ENCODE peak calls at places on chromosomes 4 and X, in five cellular contexts. C, O, M, V and G are unnamed samples.

GRCh38 chr4:6762244-6762615 is 20.3 kb upstream of the KIAA0232 start:
- DNase-seq in C (no peak), O (no peak), M (no peak), V (no peak), G (no peak)

GRCh38 chrX:154019061-154019621 is 561 bp downstream of the IRAK1 start:
- DNase-seq in C (no peak), O (no peak), M (peak), V (no peak), G (no peak)

GRCh38 chrX:107205770-107206696 is at the start of the genes DNAAF6 and NUP62CL:
- DNase-seq in C (peak), O (peak), M (peak), V (peak), G (peak)

GRCh38 chrX:44906041-44906440 is 33.1 kb downstream of the KDM6A start:
- DNase-seq in C (no peak), O (no peak), M (no peak), V (no peak), G (no peak)

GRCh38 chr4:183596056-183596757 is 62.8 kb downstream of the RWDD4 start:
- DNase-seq in C (no peak), O (no peak), M (no peak), V (no peak), G (peak)

GRCh38 chrX:124362761-124363160 is 16.4 kb downstream of the SH2D1A start:
- DNase-seq in C (no peak), O (no peak), M (no peak), V (no peak), G (no peak)

GRCh38 chrX:53831662-53832635 is 145.4 kb upstream of the HUWE1 start:
- DNase-seq in C (peak), O (no peak), M (peak), V (peak), G (peak)

GRCh38 chr4:110196206-110196870 is 2.1 kb downstream of the ELOVL6 start:
- DNase-seq in C (peak), O (no peak), M (peak), V (peak), G (peak)

GRCh38 chr4:80309301-80310004 is 26.1 kb upstream of the CFAP299 start:
- DNase-seq in C (no peak), O (no peak), M (peak), V (no peak), G (no peak)

GRCh38 chr4:186839122-186840037 is 115.7 kb upstream of the FAT1 start:
- DNase-seq in C (no peak), O (no peak), M (peak), V (no peak), G (no peak)

GRCh38 chr4:39932776-39933402 is 44.8 kb downstream of the PDS5A start:
- DNase-seq in C (no peak), O (no peak), M (peak), V (peak), G (no peak)